ENCODE peak calls at places on chromosomes 13 and 19, in five cellular contexts. W is ELF-1, Y is amniotic stem cell, D is H9, L is NCI-H748 treated with DMSO at 0.1 percent for 48 hours. M is an unnamed sample.
A peak's percentile ranks its signal among the peaks of the same experiment; 100 is the strongest.

GRCh38 chr19:2627319-2627829 is 75.1 kb downstream of the GNG7 start:
- DNase-seq in W (no peak), D (no peak), L (no peak), Y (peak; percentile 98), M (peak; percentile 83)

GRCh38 chr19:7366701-7367420 is 18.1 kb downstream of the ARHGEF18 start:
- DNase-seq in W (peak; percentile 59), L (no peak), Y (no peak), D (no peak), M (no peak)

GRCh38 chr19:39409207-39409885 is 2.7 kb downstream of the ZFP36 start:
- DNase-seq in Y (peak; percentile 36), W (peak; percentile 87), L (peak; percentile 95), D (peak; percentile 97), M (peak; percentile 96)

GRCh38 chr19:56348289-56348877 is 33.7 kb upstream of the ZSCAN5A start:
- DNase-seq in Y (no peak), D (no peak), L (peak; percentile 2), W (peak; percentile 6), M (no peak)

GRCh38 chr19:50203281-50204080 is at the start of gene MYH14:
- DNase-seq in Y (no peak), L (peak; percentile 87), D (peak; percentile 96), W (peak; percentile 94), M (peak; percentile 95)

GRCh38 chr19:43642531-43642930 is 2.9 kb upstream of the CADM4 start:
- DNase-seq in Y (no peak), D (no peak), W (no peak), L (no peak), M (no peak)

GRCh38 chr13:110829486-110829885 is 85.4 kb downstream of the ANKRD10 start:
- DNase-seq in D (no peak), L (no peak), W (no peak), Y (no peak), M (no peak)

GRCh38 chr19:20388826-20389225 is 176.8 kb downstream of the ZNF737 start:
- DNase-seq in Y (no peak), L (no peak), D (no peak), W (no peak), M (no peak)

GRCh38 chr19:7311911-7312310 is 17.7 kb upstream of the INSR start:
- DNase-seq in W (no peak), D (no peak), Y (no peak), L (no peak), M (no peak)

GRCh38 chr19:17436874-17437267 is 11.6 kb downstream of the TMEM221 start:
- DNase-seq in L (no peak), Y (no peak), W (no peak), D (no peak), M (no peak)

GRCh38 chr19:48591021-48591420 is 15.5 kb upstream of the SPACA4 start:
- DNase-seq in W (peak; percentile 39), D (no peak), Y (no peak), L (no peak), M (no peak)

GRCh38 chr19:17996826-17997316 is 11.1 kb upstream of the ARRDC2 start:
- DNase-seq in L (peak; percentile 31), D (peak; percentile 84), Y (peak; percentile 28), W (peak; percentile 90), M (peak; percentile 90)

GRCh38 chr13:20157387-20157786 is 3.5 kb downstream of the GJA3 start:
- DNase-seq in D (peak; percentile 8), Y (no peak), L (no peak), W (no peak), M (no peak)

GRCh38 chr13:73275163-73275562 is 216.4 kb downstream of the KLF5 start:
- DNase-seq in Y (no peak), W (no peak), L (no peak), D (no peak), M (no peak)

GRCh38 chr19:55247621-55248099 is 11.2 kb downstream of the PPP6R1 start:
- DNase-seq in Y (no peak), L (no peak), W (no peak), D (no peak), M (no peak)

GRCh38 chr19:1502433-1503088 is 10.3 kb downstream of the ADAMTSL5 start:
- DNase-seq in W (no peak), L (no peak), Y (no peak), D (no peak), M (no peak)

GRCh38 chr13:60226507-60226906 is 62.8 kb upstream of the DIAPH3 start:
- DNase-seq in Y (no peak), D (peak; percentile 44), L (peak; percentile 68), W (peak; percentile 46), M (no peak)

GRCh38 chr13:44207476-44207875 is 166.1 kb upstream of the SERP2 start:
- DNase-seq in L (no peak), W (no peak), Y (no peak), D (no peak), M (no peak)

M was measured in upper lobe of left lung.